ENCODE peak calls at places on chromosomes 3 and 15, in six cellular contexts. H is H1, S is K562, C is HepG2, V is SK-N-SH, E is GM12878. A is an unnamed sample.

GRCh38 chr3:69161587-69162196 is 39.3 kb upstream of the LMOD3 start:
- DNase-seq in H (no peak), S (peak), C (peak), V (peak), E (peak), A (peak)

GRCh38 chr3:138809506-138810266 is 25.0 kb downstream of the PIK3CB start:
- DNase-seq in H (no peak), S (no peak), C (no peak), V (no peak), E (no peak), A (no peak)

GRCh38 chr15:81221449-81221848 is 24.8 kb downstream of the IL16 start:
- DNase-seq in H (no peak), S (no peak), C (no peak), V (peak), E (no peak), A (no peak)

GRCh38 chr3:33113772-33114621 is at the start of gene CRTAP:
- DNase-seq in H (peak), S (peak), C (peak), V (peak), E (peak), A (peak)

GRCh38 chr15:73921257-73921890 is 4.9 kb upstream of the LOXL1 start:
- DNase-seq in H (no peak), S (no peak), C (no peak), V (no peak), E (no peak), A (no peak)

GRCh38 chr3:38689346-38689745 is 39.9 kb upstream of the SCN5A start:
- DNase-seq in H (no peak), S (peak), C (no peak), V (no peak), E (no peak), A (no peak)

GRCh38 chr15:43370310-43370974 is 401 bp downstream of the ZSCAN29 start:
- DNase-seq in H (no peak), S (peak), C (peak), V (peak), E (no peak), A (no peak)

GRCh38 chr15:38557855-38558713 is 6.5 kb downstream of the RASGRP1 start:
- DNase-seq in H (no peak), S (no peak), C (no peak), V (no peak), E (no peak), A (no peak)

GRCh38 chr15:78929536-78930264 is 15.1 kb downstream of the CTSH start:
- DNase-seq in H (no peak), S (no peak), C (no peak), V (no peak), E (no peak), A (no peak)

GRCh38 chr3:39505866-39506738 is 38.6 kb downstream of the MOBP start:
- DNase-seq in H (no peak), S (no peak), C (no peak), V (no peak), E (no peak), A (no peak)

GRCh38 chr15:80588801-80589200 is 106.3 kb upstream of the ABHD17C start:
- DNase-seq in H (no peak), S (no peak), C (peak), V (no peak), E (no peak), A (no peak)

GRCh38 chr3:43953814-43954241 is 263.1 kb downstream of the ABHD5 start:
- DNase-seq in H (no peak), S (no peak), C (no peak), V (no peak), E (no peak), A (no peak)

GRCh38 chr3:114499986-114500385 is 206.2 kb downstream of the TIGIT start:
- DNase-seq in H (no peak), S (no peak), C (no peak), V (no peak), E (peak), A (no peak)

GRCh38 chr3:78913711-78914110 is 854.1 kb downstream of the ROBO1 start:
- DNase-seq in H (no peak), S (no peak), C (no peak), V (no peak), E (no peak), A (no peak)

GRCh38 chr3:186598794-186599141 is 14.1 kb upstream of the AHSG start:
- DNase-seq in H (no peak), S (no peak), C (no peak), V (no peak), E (no peak), A (no peak)

GRCh38 chr15:63497642-63498100 is 6.7 kb upstream of the USP3 start:
- DNase-seq in H (no peak), S (no peak), C (no peak), V (no peak), E (no peak), A (peak)

GRCh38 chr3:136728918-136729317 is 23.3 kb downstream of the STAG1 start:
- DNase-seq in H (no peak), S (no peak), C (no peak), V (no peak), E (no peak), A (no peak)

GRCh38 chr15:96181873-96182301 is 148.6 kb upstream of the NR2F2 start:
- DNase-seq in H (no peak), S (no peak), C (no peak), V (no peak), E (no peak), A (no peak)

GRCh38 chr3:98199020-98199419 is 32.5 kb downstream of the OR5H15 start:
- DNase-seq in H (no peak), S (no peak), C (no peak), V (no peak), E (no peak), A (no peak)

GRCh38 chr3:133246773-133247172 is 153.1 kb upstream of the BFSP2 start:
- DNase-seq in H (no peak), S (no peak), C (no peak), V (peak), E (no peak), A (no peak)

GRCh38 chr3:126341755-126342150 is 15.5 kb downstream of the KLF15 start:
- DNase-seq in H (peak), S (no peak), C (no peak), V (no peak), E (no peak), A (no peak)

GRCh38 chr15:97036301-97036700 is 705.8 kb downstream of the NR2F2 start:
- DNase-seq in H (no peak), S (no peak), C (no peak), V (no peak), E (no peak), A (no peak)

GRCh38 chr3:101928890-101929289 is 79.6 kb downstream of the NFKBIZ start:
- DNase-seq in H (no peak), S (no peak), C (no peak), V (no peak), E (no peak), A (no peak)
- H3K27ac ChIP-seq in H (no peak), S (no peak), C (no peak), V (no peak), E (no peak), A (no peak)

DNA sequence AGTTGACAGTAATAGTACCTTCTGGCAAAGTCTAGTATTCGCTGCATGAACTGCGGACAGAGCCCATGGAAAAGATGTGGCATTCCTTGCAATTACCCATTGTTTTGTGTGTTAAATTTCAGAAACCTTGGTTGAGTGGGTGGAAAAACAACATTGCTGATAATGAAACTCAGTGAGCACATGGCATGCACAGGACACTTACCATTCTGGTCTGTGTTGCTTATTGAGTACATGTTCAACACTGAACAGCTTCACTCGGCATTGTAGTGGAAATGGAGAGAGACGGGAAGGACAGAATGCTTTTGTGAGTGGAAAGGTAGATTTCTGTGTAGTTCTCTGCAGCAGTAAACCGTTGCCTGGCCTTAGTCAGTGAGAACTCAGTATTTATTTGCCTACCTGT is 165.3 kb downstream of the FNDC3B start:
- DNase-seq in H (no peak), S (no peak), C (no peak), V (no peak), E (no peak), A (no peak)
- TF ChIP-seq GABPA in H (no peak), S (no peak), C (no peak), V (no peak), E (no peak), A (no peak)

DNA sequence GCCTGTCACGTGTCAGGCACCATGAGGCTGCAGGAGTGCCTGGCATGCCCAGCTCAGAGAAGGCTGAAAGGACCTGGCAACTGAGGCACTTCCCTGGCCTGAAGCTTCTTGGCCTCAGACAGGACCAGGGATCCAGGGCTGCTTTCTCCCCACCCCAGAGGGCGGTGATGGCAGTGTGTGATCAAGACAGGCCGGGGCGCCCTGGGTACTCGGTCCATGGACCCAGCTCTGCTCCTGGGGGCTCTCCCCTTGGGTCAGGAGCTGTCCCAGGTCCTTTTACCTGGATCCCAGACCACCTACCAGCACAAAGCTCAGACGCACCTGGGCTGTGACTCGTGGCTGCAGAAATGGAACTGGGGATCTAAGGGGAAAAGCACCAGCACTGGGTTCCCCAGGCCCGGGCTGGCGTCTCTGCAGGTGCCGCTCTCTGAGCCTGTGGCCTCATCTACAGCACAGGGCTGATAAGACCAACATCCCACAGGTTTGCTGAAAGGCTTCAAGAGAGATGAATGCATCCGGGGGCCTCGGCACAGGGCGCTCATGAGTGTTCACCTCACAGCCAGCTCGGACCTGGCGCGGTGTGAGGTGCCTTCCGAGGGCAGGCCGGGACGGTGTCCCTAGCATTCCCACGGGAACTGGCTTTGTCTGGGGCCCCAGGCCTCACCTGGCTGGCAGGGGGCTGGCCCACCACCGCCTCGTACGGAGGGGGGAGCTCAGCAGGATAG is 133.8 kb downstream of the NSMCE3 start:
- DNase-seq in H (no peak), S (no peak), C (no peak), V (no peak), E (no peak), A (no peak)
- H3K27ac ChIP-seq in H (no peak), S (no peak), C (no peak), V (no peak), E (no peak), A (no peak)

GRCh38 chr15:94586099-94586498 is 354.7 kb downstream of the MCTP2 start:
- DNase-seq in H (no peak), S (no peak), C (no peak), V (no peak), E (no peak), A (no peak)

GRCh38 chr15:94582368-94582767 is 351.0 kb downstream of the MCTP2 start:
- DNase-seq in H (peak), S (peak), C (peak), V (peak), E (peak), A (peak)

GRCh38 chr15:94580186-94580585 is 348.8 kb downstream of the MCTP2 start:
- DNase-seq in H (no peak), S (no peak), C (no peak), V (peak), E (no peak), A (no peak)

GRCh38 chr15:94587071-94587470 is 355.7 kb downstream of the MCTP2 start:
- DNase-seq in H (no peak), S (no peak), C (no peak), V (no peak), E (no peak), A (no peak)

GRCh38 chr15:94584833-94585244 is 353.5 kb downstream of the MCTP2 start:
- DNase-seq in H (no peak), S (peak), C (no peak), V (no peak), E (peak), A (peak)
- TF ChIP-seq GABPA in H (no peak), S (peak), C (no peak), V (no peak), E (no peak), A (peak)

GRCh38 chr3:46406440-46406785 is 453 bp downstream of the CCR5AS start:
- DNase-seq in H (no peak), S (peak), C (no peak), V (no peak), E (no peak), A (no peak)
- H3K27ac ChIP-seq in H (no peak), S (peak), C (no peak), V (no peak), E (no peak), A (peak)